ENCODE peak calls at places on chromosomes 13 and 19, in six cellular contexts. J is NCI-H2081; Q is mucosa of gallbladder; B is stimulated activated CD4-positive, alpha-beta T cell treated with anti-CD3 and anti-CD28 coated beads, Interleukin-12 subunit alpha, Interleukin-12 subunit beta, amount 100 ng/mL, for 4 hours; I is neural crest cell; F is HT-29. G is an unnamed sample.

GRCh38 chr19:18541992-18542935 is 1.1 kb downstream of the FKBP8 start:
- DNase-seq in Q (no peak), F (no peak), J (no peak), B (no peak), I (no peak), G (no peak)

GRCh38 chr13:96460571-96460970 is 370.7 kb downstream of the HS6ST3 start:
- DNase-seq in Q (no peak), F (no peak), B (no peak), J (peak), I (no peak), G (no peak)

GRCh38 chr19:12865746-12866415 is 15.4 kb downstream of the DNASE2 start:
- DNase-seq in J (no peak), F (no peak), Q (no peak), I (no peak), B (no peak), G (no peak)

GRCh38 chr13:49784886-49785570 is 7.5 kb downstream of the KPNA3 start:
- DNase-seq in I (no peak), F (no peak), J (no peak), B (no peak), Q (no peak), G (no peak)

GRCh38 chr13:51643114-51643881 is 59.0 kb downstream of the WDFY2 start:
- DNase-seq in I (no peak), F (no peak), B (no peak), J (no peak), Q (no peak), G (no peak)

GRCh38 chr19:4969772-4970531 is 1.0 kb downstream of the KDM4B start:
- DNase-seq in J (no peak), I (no peak), F (peak), Q (no peak), B (no peak), G (no peak)

GRCh38 chr19:39996218-39996810 is 546 bp upstream of the ZNF546 start:
- DNase-seq in I (peak), J (no peak), B (no peak), Q (no peak), F (no peak), G (peak)

GRCh38 chr13:97948041-97948440 is 5.4 kb upstream of the IPO5 start:
- DNase-seq in J (no peak), I (no peak), B (no peak), F (no peak), Q (no peak), G (no peak)